ENCODE peak calls at places on chromosomes 16 and 17, in five cellular contexts. One of them, this sample, is unnamed.

GRCh38 chr16:22648941-22649340 is 138.2 kb downstream of the NPIPB5 start:
- DNase-seq in sigmoid colon: no peak
- DNase-seq in tibial nerve: no peak
- DNase-seq in left lung: no peak
- DNase-seq in neural progenitor cell: no peak
- DNase-seq in this sample: no peak

GRCh38 chr17:17913695-17914332 is 58.4 kb downstream of the TOM1L2 start:
- DNase-seq in left lung: peak; percentile 80
- DNase-seq in tibial nerve: no peak
- DNase-seq in neural progenitor cell: peak; percentile 37
- DNase-seq in sigmoid colon: peak; percentile 92
- DNase-seq in this sample: peak; percentile 64

GRCh38 chr16:11949527-11949926 is 7.7 kb upstream of the NPIPB2 start:
- DNase-seq in sigmoid colon: no peak
- DNase-seq in tibial nerve: no peak
- DNase-seq in neural progenitor cell: peak; percentile 75
- DNase-seq in left lung: peak; percentile 53
- DNase-seq in this sample: peak; percentile 67

GRCh38 chr17:72683506-72684404 is 408.7 kb downstream of the SLC39A11 start:
- DNase-seq in tibial nerve: no peak
- DNase-seq in sigmoid colon: no peak
- DNase-seq in neural progenitor cell: no peak
- DNase-seq in left lung: peak; percentile 64
- DNase-seq in this sample: peak; percentile 5

GRCh38 chr17:68035131-68035522 is 408 bp upstream of the KPNA2 start:
- DNase-seq in left lung: peak; percentile 96
- DNase-seq in neural progenitor cell: peak; percentile 98
- DNase-seq in sigmoid colon: peak; percentile 96
- DNase-seq in tibial nerve: peak; percentile 83
- DNase-seq in this sample: peak; percentile 95

GRCh38 chr17:71500761-71501555 is 619.9 kb upstream of the SOX9 start:
- DNase-seq in sigmoid colon: no peak
- DNase-seq in neural progenitor cell: no peak
- DNase-seq in left lung: no peak
- DNase-seq in tibial nerve: no peak
- DNase-seq in this sample: no peak

GRCh38 chr16:69906838-69907301 is 44.3 kb upstream of the CLEC18A start:
- DNase-seq in neural progenitor cell: no peak
- DNase-seq in sigmoid colon: no peak
- DNase-seq in tibial nerve: no peak
- DNase-seq in left lung: no peak
- DNase-seq in this sample: no peak

GRCh38 chr17:58059141-58059540 is 24.1 kb upstream of the DYNLL2 start:
- DNase-seq in sigmoid colon: no peak
- DNase-seq in neural progenitor cell: no peak
- DNase-seq in left lung: no peak
- DNase-seq in tibial nerve: no peak
- DNase-seq in this sample: no peak

GRCh38 chr17:8162232-8162996 is at the start of gene VAMP2:
- DNase-seq in neural progenitor cell: peak; percentile 90
- DNase-seq in left lung: peak; percentile 81
- DNase-seq in sigmoid colon: peak; percentile 92
- DNase-seq in tibial nerve: peak; percentile 72
- DNase-seq in this sample: peak; percentile 86

GRCh38 chr17:83107656-83108048 is 28.2 kb downstream of the METRNL start:
- DNase-seq in left lung: no peak
- DNase-seq in neural progenitor cell: no peak
- DNase-seq in tibial nerve: no peak
- DNase-seq in sigmoid colon: no peak
- DNase-seq in this sample: no peak

GRCh38 chr17:47324224-47325020 is 667 bp downstream of the EFCAB13 start:
- DNase-seq in left lung: peak; percentile 77
- DNase-seq in neural progenitor cell: peak; percentile 48
- DNase-seq in tibial nerve: peak; percentile 46
- DNase-seq in sigmoid colon: peak; percentile 81
- DNase-seq in this sample: peak; percentile 76

GRCh38 chr16:2175454-2175853 is 19.9 kb downstream of the TRAF7 start:
- DNase-seq in neural progenitor cell: no peak
- DNase-seq in left lung: no peak
- DNase-seq in tibial nerve: no peak
- DNase-seq in sigmoid colon: no peak
- DNase-seq in this sample: no peak

GRCh38 chr16:83363521-83363920 is 444.3 kb upstream of the HSBP1 start:
- DNase-seq in neural progenitor cell: no peak
- DNase-seq in tibial nerve: no peak
- DNase-seq in sigmoid colon: no peak
- DNase-seq in left lung: no peak
- DNase-seq in this sample: no peak

GRCh38 chr16:30351586-30352419 is 3.3 kb downstream of the CD2BP2 start:
- DNase-seq in left lung: peak; percentile 76
- DNase-seq in neural progenitor cell: no peak
- DNase-seq in tibial nerve: peak; percentile 63
- DNase-seq in sigmoid colon: peak; percentile 94
- DNase-seq in this sample: peak; percentile 97

GRCh38 chr17:31279401-31279800 is 17.6 kb downstream of the OMG start:
- DNase-seq in left lung: no peak
- DNase-seq in neural progenitor cell: no peak
- DNase-seq in tibial nerve: no peak
- DNase-seq in sigmoid colon: no peak
- DNase-seq in this sample: no peak

GRCh38 chr17:68440526-68440925 is 16.8 kb downstream of the WIPI1 start:
- DNase-seq in neural progenitor cell: no peak
- DNase-seq in tibial nerve: no peak
- DNase-seq in sigmoid colon: no peak
- DNase-seq in left lung: no peak
- DNase-seq in this sample: no peak

GRCh38 chr17:67246648-67247415 is 1.8 kb upstream of the HELZ start:
- DNase-seq in neural progenitor cell: peak; percentile 28
- DNase-seq in sigmoid colon: no peak
- DNase-seq in left lung: peak; percentile 83
- DNase-seq in tibial nerve: no peak
- DNase-seq in this sample: peak; percentile 87

GRCh38 chr17:76843703-76844484 is 24.3 kb upstream of the MGAT5B start:
- DNase-seq in sigmoid colon: no peak
- DNase-seq in left lung: no peak
- DNase-seq in tibial nerve: no peak
- DNase-seq in neural progenitor cell: no peak
- DNase-seq in this sample: no peak

GRCh38 chr17:83200746-83201145 is 121.3 kb downstream of the METRNL start:
- DNase-seq in left lung: peak; percentile 32
- DNase-seq in sigmoid colon: peak; percentile 63
- DNase-seq in neural progenitor cell: no peak
- DNase-seq in tibial nerve: peak; percentile 13
- DNase-seq in this sample: peak; percentile 1

GRCh38 chr16:3282747-3283524 is at the start of gene ZNF263:
- DNase-seq in sigmoid colon: peak; percentile 98
- DNase-seq in left lung: peak; percentile 96
- DNase-seq in neural progenitor cell: peak; percentile 97
- DNase-seq in tibial nerve: peak; percentile 94
- DNase-seq in this sample: peak; percentile 96

GRCh38 chr16:3383045-3383448 is 17.8 kb downstream of the ZSCAN32 start:
- DNase-seq in left lung: no peak
- DNase-seq in sigmoid colon: no peak
- DNase-seq in tibial nerve: no peak
- DNase-seq in neural progenitor cell: no peak
- DNase-seq in this sample: no peak

GRCh38 chr17:66711403-66711802 is 123.5 kb upstream of the CACNG5 start:
- DNase-seq in sigmoid colon: no peak
- DNase-seq in tibial nerve: no peak
- DNase-seq in left lung: no peak
- DNase-seq in neural progenitor cell: no peak
- DNase-seq in this sample: no peak

GRCh38 chr16:426115-426905 is 861 bp downstream of the RAB11FIP3 start:
- DNase-seq in neural progenitor cell: peak; percentile 42
- DNase-seq in sigmoid colon: no peak
- DNase-seq in left lung: no peak
- DNase-seq in tibial nerve: no peak
- DNase-seq in this sample: peak; percentile 32
- TF ChIP-seq CTCF in neural progenitor cell: no peak
- TF ChIP-seq CTCF in sigmoid colon: no peak
- TF ChIP-seq CTCF in left lung: no peak
- TF ChIP-seq CTCF in tibial nerve: no peak
- TF ChIP-seq CTCF in this sample: no peak

GRCh38 chr16:53433509-53433908 is 762 bp upstream of the RBL2 start:
- DNase-seq in sigmoid colon: no peak
- DNase-seq in neural progenitor cell: peak; percentile 6
- DNase-seq in tibial nerve: no peak
- DNase-seq in left lung: peak; percentile 42
- DNase-seq in this sample: peak; percentile 80

GRCh38 chr16:53433930-53434435 is 288 bp upstream of the RBL2 start:
- DNase-seq in tibial nerve: no peak
- DNase-seq in neural progenitor cell: no peak
- DNase-seq in left lung: no peak
- DNase-seq in sigmoid colon: no peak
- DNase-seq in this sample: no peak

GRCh38 chr16:53430363-53430762 is 3.9 kb upstream of the RBL2 start:
- DNase-seq in sigmoid colon: no peak
- DNase-seq in neural progenitor cell: no peak
- DNase-seq in tibial nerve: no peak
- DNase-seq in left lung: no peak
- DNase-seq in this sample: no peak

GRCh38 chr16:53429221-53429943 is 4.9 kb upstream of the RBL2 start:
- DNase-seq in neural progenitor cell: no peak
- DNase-seq in left lung: no peak
- DNase-seq in tibial nerve: no peak
- DNase-seq in sigmoid colon: no peak
- DNase-seq in this sample: peak; percentile 75

GRCh38 chr16:53428681-53429080 is 5.6 kb upstream of the RBL2 start:
- DNase-seq in neural progenitor cell: no peak
- DNase-seq in sigmoid colon: no peak
- DNase-seq in tibial nerve: no peak
- DNase-seq in left lung: no peak
- DNase-seq in this sample: no peak
- H3K27ac ChIP-seq in neural progenitor cell: no peak overlapping the region
- H3K27ac ChIP-seq in sigmoid colon: no peak overlapping the region
- H3K27ac ChIP-seq in tibial nerve: no peak overlapping the region
- H3K27ac ChIP-seq in left lung: no peak overlapping the region
- H3K27ac ChIP-seq in this sample: no peak overlapping the region

GRCh38 chr16:64627288-64627687 is 494.6 kb downstream of the CDH11 start:
- DNase-seq in neural progenitor cell: peak; percentile 9
- DNase-seq in tibial nerve: no peak
- DNase-seq in sigmoid colon: no peak
- DNase-seq in left lung: no peak
- DNase-seq in this sample: no peak
- H3K27me3 ChIP-seq in neural progenitor cell: no peaks in the 10 kb centered on the region
- H3K27me3 ChIP-seq in tibial nerve: no peaks in the 10 kb centered on the region
- H3K27me3 ChIP-seq in sigmoid colon: no peaks in the 10 kb centered on the region
- H3K27me3 ChIP-seq in left lung: no peaks in the 10 kb centered on the region
- H3K27me3 ChIP-seq in this sample: no peaks in the 10 kb centered on the region

GRCh38 chr17:42740699-42741098 is 4.1 kb downstream of the EZH1 start:
- DNase-seq in tibial nerve: no peak
- DNase-seq in left lung: no peak
- DNase-seq in neural progenitor cell: no peak
- DNase-seq in sigmoid colon: no peak
- DNase-seq in this sample: no peak

GRCh38 chr17:42744806-42745617 is at the start of gene EZH1:
- DNase-seq in left lung: peak; percentile 89
- DNase-seq in sigmoid colon: peak; percentile 95
- DNase-seq in tibial nerve: peak; percentile 80
- DNase-seq in neural progenitor cell: peak; percentile 98
- DNase-seq in this sample: peak; percentile 89

GRCh38 chr17:42748202-42748905 is 3.5 kb upstream of the EZH1 start:
- DNase-seq in sigmoid colon: peak; percentile 82
- DNase-seq in left lung: no peak
- DNase-seq in neural progenitor cell: no peak
- DNase-seq in tibial nerve: peak; percentile 56
- DNase-seq in this sample: no peak

GRCh38 chr17:42743595-42744282 is 1.1 kb downstream of the EZH1 start:
- DNase-seq in left lung: no peak
- DNase-seq in sigmoid colon: no peak
- DNase-seq in tibial nerve: no peak
- DNase-seq in neural progenitor cell: no peak
- DNase-seq in this sample: no peak

GRCh38 chr17:42744283-42744805 is 496 bp downstream of the EZH1 start:
- DNase-seq in left lung: peak; percentile 81
- DNase-seq in sigmoid colon: peak; percentile 91
- DNase-seq in tibial nerve: peak; percentile 66
- DNase-seq in neural progenitor cell: no peak
- DNase-seq in this sample: peak; percentile 84
- TF ChIP-seq CTCF in left lung: no peak
- TF ChIP-seq CTCF in sigmoid colon: no peak
- TF ChIP-seq CTCF in tibial nerve: no peak
- TF ChIP-seq CTCF in neural progenitor cell: no peak
- TF ChIP-seq CTCF in this sample: no peak

GRCh38 chr17:38898291-38898679 is 27.1 kb upstream of the LASP1NB start:
- DNase-seq in sigmoid colon: no peak
- DNase-seq in tibial nerve: no peak
- DNase-seq in neural progenitor cell: no peak
- DNase-seq in left lung: no peak
- DNase-seq in this sample: no peak
- H3K27ac ChIP-seq in sigmoid colon: peak overlapping the region; percentile 69
- H3K27ac ChIP-seq in tibial nerve: peak overlapping the region; percentile 75
- H3K27ac ChIP-seq in neural progenitor cell: no peak overlapping the region
- H3K27ac ChIP-seq in left lung: peak overlapping the region; percentile 41
- H3K27ac ChIP-seq in this sample: peak overlapping the region; percentile 26

GRCh38 chr16:49282690-49283375 is 1.2 kb upstream of the CBLN1 start:
- DNase-seq in left lung: no peak
- DNase-seq in tibial nerve: no peak
- DNase-seq in neural progenitor cell: peak; percentile 49
- DNase-seq in sigmoid colon: no peak
- DNase-seq in this sample: peak; percentile 44
- H3K27me3 ChIP-seq in left lung: peaks cover 99% of the 10 kb centered on the region
- H3K27me3 ChIP-seq in tibial nerve: peaks cover 67% of the 10 kb centered on the region
- H3K27me3 ChIP-seq in neural progenitor cell: peaks cover 94% of the 10 kb centered on the region
- H3K27me3 ChIP-seq in sigmoid colon: peaks cover 98% of the 10 kb centered on the region
- H3K27me3 ChIP-seq in this sample: peaks cover 25% of the 10 kb centered on the region

GRCh38 chr17:48526986-48527741 is 3.6 kb downstream of the HOXB1 start:
- DNase-seq in tibial nerve: no peak
- DNase-seq in neural progenitor cell: peak; percentile 77
- DNase-seq in sigmoid colon: no peak
- DNase-seq in left lung: no peak
- DNase-seq in this sample: no peak

GRCh38 chr17:48520631-48521045 is 10.2 kb downstream of the HOXB1 start:
- DNase-seq in sigmoid colon: no peak
- DNase-seq in tibial nerve: no peak
- DNase-seq in left lung: no peak
- DNase-seq in neural progenitor cell: peak; percentile 68
- DNase-seq in this sample: no peak

GRCh38 chr17:48522031-48522593 is 8.7 kb downstream of the HOXB1 start:
- DNase-seq in tibial nerve: no peak
- DNase-seq in sigmoid colon: no peak
- DNase-seq in neural progenitor cell: no peak
- DNase-seq in left lung: peak; percentile 37
- DNase-seq in this sample: no peak

GRCh38 chr17:48519427-48519826 is 11.4 kb downstream of the HOXB1 start:
- DNase-seq in left lung: no peak
- DNase-seq in sigmoid colon: no peak
- DNase-seq in neural progenitor cell: no peak
- DNase-seq in tibial nerve: no peak
- DNase-seq in this sample: no peak

DNA sequence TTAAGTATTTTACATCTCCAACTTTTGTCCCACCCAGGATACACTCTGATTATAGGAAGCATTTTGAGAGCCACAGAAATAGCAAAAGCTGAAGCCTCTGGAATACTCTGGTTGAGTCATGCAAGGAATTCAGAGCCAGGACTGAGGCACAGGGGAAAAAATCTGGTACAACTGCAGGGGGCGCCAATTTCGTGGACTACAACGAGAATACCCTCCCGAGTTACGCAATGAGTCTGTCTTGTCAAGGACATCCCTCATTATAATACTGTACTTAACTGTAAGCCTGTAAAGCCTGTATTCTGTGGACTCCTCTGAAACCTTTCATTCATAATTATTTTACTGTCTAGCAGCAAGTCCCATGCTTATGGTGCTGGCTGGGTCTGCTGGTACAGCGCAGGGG is 7.8 kb downstream of the HOXB1 start:
- DNase-seq in sigmoid colon: no peak
- DNase-seq in tibial nerve: no peak
- DNase-seq in left lung: no peak
- DNase-seq in neural progenitor cell: no peak
- DNase-seq in this sample: no peak
- TF ChIP-seq CTCF in sigmoid colon: no peak
- TF ChIP-seq CTCF in tibial nerve: no peak
- TF ChIP-seq CTCF in left lung: no peak
- TF ChIP-seq CTCF in neural progenitor cell: peak; percentile 21
- TF ChIP-seq CTCF in this sample: no peak

This sample was measured in thyroid gland.